ENCODE peak calls at places on chromosomes 12 and 14, in four cellular contexts. Z, F, X and I are unnamed samples.

GRCh38 chr12:76883151-76883550 is 4.3 kb upstream of the CSRP2 start:
- DNase-seq in Z (no peak), X (no peak), F (no peak), I (peak)

GRCh38 chr14:75249251-75249957 is 29.2 kb upstream of the FOS start:
- DNase-seq in Z (peak), X (no peak), F (no peak), I (no peak)

GRCh38 chr14:106586098-106586704 is 1059.8 kb downstream of the TMEM121 start:
- DNase-seq in X (peak), Z (no peak), F (peak), I (no peak)

GRCh38 chr12:1932264-1932777 is 13.9 kb upstream of the CACNA2D4 start:
- DNase-seq in F (no peak), Z (no peak), X (no peak), I (no peak)

GRCh38 chr12:46963977-46964376 is 115.4 kb upstream of the PCED1B start:
- DNase-seq in Z (no peak), F (no peak), X (no peak), I (no peak)

GRCh38 chr12:95633671-95634465 is 82.6 kb upstream of the USP44 start:
- DNase-seq in Z (no peak), X (no peak), F (no peak), I (no peak)

GRCh38 chr12:116390656-116391335 is 113.3 kb upstream of the MED13L start:
- DNase-seq in Z (no peak), F (no peak), X (no peak), I (no peak)

GRCh38 chr14:21680072-21680471 is 6.5 kb upstream of the OR4E1 start:
- DNase-seq in F (no peak), X (no peak), Z (no peak), I (peak)

GRCh38 chr12:69476276-69477017 is 6.3 kb downstream of the FRS2 start:
- DNase-seq in Z (no peak), X (peak), F (no peak), I (no peak)

GRCh38 chr14:61148742-61149350 is 132.3 kb downstream of the TMEM30B start:
- DNase-seq in X (no peak), F (no peak), Z (no peak), I (no peak)
- TF ChIP-seq MXI1 in X (no peak), F (no peak), Z (no peak), I (no peak)

GRCh38 chr14:78005325-78005724 is 164.8 kb upstream of the NRXN3 start:
- DNase-seq in X (no peak), F (peak), Z (peak), I (no peak)
- TF ChIP-seq BHLHE40 in X (no peak), F (no peak), Z (no peak), I (no peak)

DNA sequence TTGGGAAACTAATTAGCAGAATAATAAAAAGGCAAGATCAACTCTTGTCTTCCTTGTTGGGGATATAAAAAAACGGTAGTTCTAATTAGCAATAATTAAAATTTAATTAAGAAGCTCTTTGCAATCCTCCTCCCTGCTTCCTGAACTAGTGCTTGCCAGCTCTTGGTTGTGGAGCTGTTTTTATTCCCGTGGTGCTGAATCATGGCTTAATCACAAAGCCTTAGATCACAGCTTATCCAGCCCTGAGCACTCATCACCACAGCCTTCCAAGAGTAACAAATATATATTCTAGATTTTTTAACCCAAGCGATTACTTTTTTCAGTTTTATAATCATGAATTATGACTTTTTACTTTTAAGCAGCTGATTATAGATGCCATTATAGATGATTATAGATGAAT is 63.2 kb upstream of the INSM2 start:
- DNase-seq in F (peak), X (no peak), Z (no peak), I (peak)
- TF ChIP-seq MXI1 in F (no peak), X (no peak), Z (no peak), I (no peak)

DNA sequence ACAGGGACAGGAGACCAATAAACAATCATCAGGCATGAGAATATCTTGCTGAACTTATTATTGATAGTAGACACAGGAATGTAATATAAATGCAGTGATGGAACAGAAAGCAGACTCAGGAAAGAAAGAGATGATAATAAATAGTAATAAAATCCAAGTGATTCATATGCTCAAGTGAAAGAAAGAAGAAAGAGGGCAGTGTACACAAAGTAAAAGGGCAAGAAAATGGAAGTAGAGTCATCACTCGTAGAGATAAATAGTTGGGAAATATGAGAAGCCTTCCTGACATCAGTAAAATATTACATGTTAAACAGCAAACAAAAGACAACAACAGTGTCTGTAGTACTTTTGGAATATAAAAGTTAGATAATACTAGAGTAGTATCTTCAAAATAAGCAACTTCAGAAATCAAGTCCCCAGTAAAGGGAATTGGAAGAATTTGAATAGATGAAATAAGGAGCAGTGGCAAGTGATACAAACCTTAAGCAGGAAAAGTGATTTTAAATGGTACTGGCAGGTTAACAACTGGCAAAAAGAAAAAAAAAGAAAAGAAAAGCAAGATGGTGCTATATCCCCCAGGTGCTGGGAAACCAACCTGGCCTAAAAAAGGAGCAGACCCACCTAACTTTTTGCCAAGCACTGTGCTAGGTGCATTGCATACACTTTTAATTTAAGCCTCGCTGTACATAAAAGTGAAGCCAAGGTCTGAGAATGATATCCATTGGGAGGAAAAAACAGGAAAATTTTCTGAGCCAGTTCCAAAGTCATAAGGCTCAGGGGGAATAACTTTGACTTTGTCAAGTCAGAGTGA is 412.5 kb downstream of the RAD51B start:
- DNase-seq in Z (no peak), F (no peak), X (no peak), I (peak)
- TF ChIP-seq BHLHE40 in Z (no peak), F (no peak), X (no peak), I (no peak)